ENCODE peak calls at places on chromosome 10, in four cellular contexts. W is psoas muscle, C is ovary, N is cardiac muscle cell. B is an unnamed sample.

GRCh38 chr10:110609592-110609991 is 34.5 kb upstream of the RBM20 start:
- DNase-seq in C (no peak), N (no peak), W (peak), B (no peak)

GRCh38 chr10:116536810-116537209 is 8.9 kb upstream of the PNLIP start:
- DNase-seq in W (no peak), N (no peak), C (no peak), B (no peak)

GRCh38 chr10:118568327-118568848 is 27.1 kb downstream of the PRLHR start:
- DNase-seq in C (peak), N (peak), W (no peak), B (peak)

GRCh38 chr10:121096617-121097431 is 245.7 kb downstream of the WDR11 start:
- DNase-seq in C (no peak), W (no peak), N (peak), B (peak)

GRCh38 chr10:127299956-127300689 is 103.7 kb upstream of the INSYN2A start:
- DNase-seq in C (no peak), N (no peak), W (no peak), B (no peak)

GRCh38 chr10:86711957-86712708 is 43.8 kb downstream of the LDB3 start:
- DNase-seq in W (peak), N (peak), C (peak), B (peak)

GRCh38 chr10:104811166-104811565 is 170.1 kb downstream of the SORCS3 start:
- DNase-seq in C (no peak), N (no peak), W (no peak), B (no peak)

GRCh38 chr10:122637371-122637770 is 62.3 kb downstream of the C10orf120 start:
- DNase-seq in N (peak), C (peak), W (no peak), B (no peak)

GRCh38 chr10:52573347-52573746 is 199.2 kb downstream of the MBL2 start:
- DNase-seq in C (no peak), W (no peak), N (no peak), B (no peak)

GRCh38 chr10:91642831-91643692 is 10.2 kb upstream of the PPP1R3C start:
- DNase-seq in C (no peak), W (no peak), N (no peak), B (peak)

GRCh38 chr10:61271127-61271780 is 181.9 kb downstream of the TMEM26 start:
- DNase-seq in W (no peak), N (peak), C (no peak), B (peak)

GRCh38 chr10:17737021-17737965 is 14.7 kb upstream of the TMEM236 start:
- DNase-seq in C (no peak), N (peak), W (peak), B (peak)

GRCh38 chr10:131178521-131178920 is 133.0 kb downstream of the TCERG1L start:
- DNase-seq in C (no peak), W (no peak), N (no peak), B (no peak)

GRCh38 chr10:34186013-34186412 is 629.1 kb downstream of the PARD3 start:
- DNase-seq in N (no peak), W (no peak), C (peak), B (no peak)

GRCh38 chr10:52212062-52212461 is 102.0 kb upstream of the DKK1 start:
- DNase-seq in W (no peak), C (no peak), N (peak), B (peak)

GRCh38 chr10:124291009-124291671 is 127.6 kb downstream of the OAT start:
- DNase-seq in N (peak), C (no peak), W (peak), B (no peak)

GRCh38 chr10:124294811-124295770 is 123.6 kb downstream of the OAT start:
- DNase-seq in C (no peak), W (no peak), N (no peak), B (no peak)

GRCh38 chr10:124290095-124290795 is 128.5 kb downstream of the OAT start:
- DNase-seq in N (peak), C (no peak), W (peak), B (peak)

GRCh38 chr10:124293641-124294449 is 124.9 kb downstream of the OAT start:
- DNase-seq in W (no peak), N (no peak), C (no peak), B (no peak)

GRCh38 chr10:124292911-124293640 is 125.6 kb downstream of the OAT start:
- DNase-seq in N (no peak), W (no peak), C (no peak), B (peak)
- TF ChIP-seq CTCF in N (no peak), W (no peak), C (no peak), B (no peak)

GRCh38 chr10:76632158-76633051 is 1005.2 kb downstream of the KCNMA1 start:
- DNase-seq in N (no peak), C (no peak), W (no peak), B (no peak)
- TF ChIP-seq CTCF in N (peak), C (no peak), W (no peak), B (peak)

GRCh38 chr10:44036425-44036824 is 348.5 kb downstream of the CXCL12 start:
- DNase-seq in W (no peak), C (no peak), N (no peak), B (no peak)

GRCh38 chr10:44032216-44032615 is 352.7 kb downstream of the CXCL12 start:
- DNase-seq in C (no peak), N (peak), W (no peak), B (peak)

GRCh38 chr10:44035474-44036197 is 349.3 kb downstream of the CXCL12 start:
- DNase-seq in C (no peak), W (no peak), N (no peak), B (no peak)

GRCh38 chr10:44033008-44033407 is 351.9 kb downstream of the CXCL12 start:
- DNase-seq in W (no peak), N (peak), C (no peak), B (peak)

GRCh38 chr10:44034946-44035345 is 350.0 kb downstream of the CXCL12 start:
- DNase-seq in W (no peak), N (no peak), C (no peak), B (no peak)
- TF ChIP-seq CTCF in W (no peak), N (no peak), C (no peak), B (no peak)

GRCh38 chr10:30365883-30366282 is 16.8 kb upstream of the MTPAP start:
- DNase-seq in N (no peak), W (no peak), C (no peak), B (no peak)

GRCh38 chr10:30366829-30367228 is 17.8 kb upstream of the MTPAP start:
- DNase-seq in N (no peak), C (no peak), W (no peak), B (no peak)

GRCh38 chr10:30366351-30366750 is 17.3 kb upstream of the MTPAP start:
- DNase-seq in N (no peak), W (no peak), C (no peak), B (no peak)

GRCh38 chr10:30364391-30365268 is 15.6 kb upstream of the MTPAP start:
- DNase-seq in W (no peak), N (no peak), C (no peak), B (no peak)

DNA sequence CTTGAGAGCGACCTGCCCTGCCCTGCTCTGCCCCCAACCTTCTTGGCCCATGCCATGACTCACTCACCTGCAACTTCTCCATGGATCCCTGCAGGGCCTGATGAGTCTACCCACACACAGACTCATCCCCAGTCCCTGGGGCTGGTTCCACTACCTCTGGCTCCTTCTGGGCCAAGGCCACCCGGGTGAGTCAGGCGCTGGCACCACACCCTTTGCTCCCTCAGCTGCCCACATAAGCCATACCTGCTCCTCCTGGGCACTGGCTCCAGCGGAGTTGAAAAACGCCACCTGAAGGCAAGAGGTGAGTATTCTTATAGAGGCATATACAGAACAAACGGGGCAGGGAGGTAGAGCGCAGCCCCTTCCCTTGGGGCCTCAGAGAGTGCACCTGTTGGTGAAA is 16.2 kb upstream of the MTPAP start:
- DNase-seq in W (no peak), C (no peak), N (no peak), B (no peak)
- TF ChIP-seq CTCF in W (no peak), C (no peak), N (no peak), B (no peak)

DNA sequence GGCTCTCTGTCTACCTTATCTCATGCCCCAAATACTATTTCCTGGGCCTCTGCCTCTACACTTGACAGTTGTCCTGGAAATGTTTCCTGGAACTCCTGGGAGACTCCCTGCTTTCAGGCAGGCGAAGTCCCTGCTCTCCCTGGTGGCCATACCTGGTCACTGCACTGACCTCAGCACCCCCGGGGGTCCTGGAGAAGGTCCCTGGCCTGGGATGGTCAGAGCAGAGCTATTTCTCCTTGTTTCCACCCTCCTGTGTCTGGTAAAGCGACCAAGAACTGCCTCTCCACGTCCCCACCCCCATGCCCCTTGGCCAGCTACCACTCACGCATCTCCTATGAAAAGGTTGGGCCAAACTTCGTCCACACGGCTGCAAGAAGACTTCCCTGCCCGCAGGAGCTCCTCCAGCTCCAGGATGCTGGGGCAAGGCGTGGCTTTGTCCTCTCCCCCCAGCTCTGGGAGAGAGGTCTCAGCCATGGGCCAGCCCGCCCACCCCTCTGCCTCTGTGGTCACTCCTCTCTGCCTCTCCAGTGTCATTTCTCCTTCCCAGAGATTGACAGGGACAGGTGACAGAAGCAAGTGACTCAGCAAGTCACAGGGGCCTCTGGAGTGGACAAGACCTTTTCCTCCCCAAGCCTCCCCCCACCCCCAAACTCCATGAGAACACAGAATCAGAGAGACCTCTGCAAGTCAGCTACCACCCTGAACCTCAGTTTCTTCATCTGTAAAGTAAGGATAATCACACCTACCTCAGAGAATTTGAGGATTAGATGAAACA is 2.6 kb upstream of the SAMD8 start:
- DNase-seq in N (peak), W (peak), C (no peak), B (peak)
- TF ChIP-seq CTCF in N (peak), W (peak), C (no peak), B (peak)

GRCh38 chr10:43201545-43202131 is 63.4 kb downstream of the CSGALNACT2 start:
- DNase-seq in C (no peak), N (no peak), W (peak), B (no peak)

GRCh38 chr10:43200538-43201390 is 62.5 kb downstream of the CSGALNACT2 start:
- DNase-seq in W (peak), C (no peak), N (no peak), B (no peak)

GRCh38 chr10:43203491-43204393 is 63.1 kb downstream of the RASGEF1A start:
- DNase-seq in W (peak), N (peak), C (peak), B (no peak)

GRCh38 chr10:43202657-43203490 is 64.0 kb downstream of the RASGEF1A start:
- DNase-seq in C (peak), W (peak), N (peak), B (no peak)

GRCh38 chr10:43202224-43202656 is 64.0 kb downstream of the CSGALNACT2 start:
- DNase-seq in N (peak), W (peak), C (peak), B (peak)
- TF ChIP-seq CTCF in N (peak), W (peak), C (no peak), B (peak)

GRCh38 chr10:71747808-71748523 is 25.4 kb downstream of the VSIR start:
- DNase-seq in W (peak), N (no peak), C (no peak), B (no peak)

GRCh38 chr10:71749396-71749795 is 23.9 kb downstream of the VSIR start:
- DNase-seq in W (peak), C (no peak), N (no peak), B (no peak)

GRCh38 chr10:71750124-71750841 is 23.0 kb downstream of the VSIR start:
- DNase-seq in N (no peak), C (no peak), W (peak), B (no peak)

GRCh38 chr10:71747039-71747807 is 26.1 kb downstream of the VSIR start:
- DNase-seq in C (no peak), N (no peak), W (peak), B (no peak)

GRCh38 chr10:71748671-71749191 is 24.6 kb downstream of the VSIR start:
- DNase-seq in N (peak), W (peak), C (peak), B (no peak)
- TF ChIP-seq CTCF in N (no peak), W (peak), C (no peak), B (no peak)

GRCh38 chr10:6579904-6580278 is at the start of gene PRKCQ:
- DNase-seq in C (no peak), N (peak), W (no peak), B (peak)

GRCh38 chr10:6581750-6582697 is 1.9 kb upstream of the PRKCQ start:
- DNase-seq in C (no peak), W (no peak), N (no peak), B (no peak)

GRCh38 chr10:6578221-6579192 is 1.6 kb downstream of the PRKCQ start:
- DNase-seq in W (no peak), C (no peak), N (no peak), B (no peak)

GRCh38 chr10:6579193-6579903 is 728 bp downstream of the PRKCQ start:
- DNase-seq in N (no peak), W (no peak), C (no peak), B (no peak)

GRCh38 chr10:6580279-6581029 is 378 bp upstream of the PRKCQ start:
- DNase-seq in W (peak), C (peak), N (peak), B (peak)
- TF ChIP-seq CTCF in W (peak), C (peak), N (peak), B (peak)

GRCh38 chr10:25758041-25758457 is 176.0 kb upstream of the MYO3A start:
- DNase-seq in W (no peak), N (peak), C (no peak), B (no peak)
- TF ChIP-seq CTCF in W (peak), N (peak), C (no peak), B (no peak)